ENCODE peak calls at places on chromosomes 1 and 21, in six cellular contexts. H is heart right ventricle, P is HEK293T, F is HFFc6, O is amygdala, G is Right ventricle myocardium inferior. A is an unnamed sample.

GRCh38 chr1:225480825-225481434 is 53.1 kb upstream of the LBR start:
- DNase-seq in H (no peak), P (peak; percentile 84), F (peak; percentile 13), O (no peak), G (no peak), A (no peak)

GRCh38 chr1:84165566-84165965 is 21.5 kb downstream of the PRKACB start:
- DNase-seq in H (no peak), P (no peak), F (no peak), O (no peak), G (no peak), A (no peak)

GRCh38 chr1:98949166-98949565 is 55.5 kb downstream of the PLPPR5 start:
- DNase-seq in H (no peak), P (no peak), F (no peak), O (no peak), G (no peak), A (no peak)

GRCh38 chr1:228846952-228847351 is 111.7 kb downstream of the RHOU start:
- DNase-seq in H (no peak), P (no peak), F (no peak), O (no peak), G (no peak), A (no peak)

GRCh38 chr1:119080586-119080985 is 59.9 kb downstream of the WARS2 start:
- DNase-seq in H (no peak), P (no peak), F (peak; percentile 76), O (no peak), G (no peak), A (no peak)

GRCh38 chr1:2019162-2019542 is at the start of gene GABRD:
- DNase-seq in H (no peak), P (peak; percentile 84), F (no peak), O (no peak), G (no peak), A (no peak)

GRCh38 chr21:35738342-35738961 is 321.9 kb downstream of the SETD4 start:
- DNase-seq in H (peak; percentile 5), P (no peak), F (peak; percentile 25), O (no peak), G (no peak), A (no peak)

GRCh38 chr1:218341325-218341724 is 3.8 kb upstream of the TGFB2 start:
- DNase-seq in H (no peak), P (no peak), F (no peak), O (no peak), G (no peak), A (no peak)

GRCh38 chr1:58214674-58215073 is 331.9 kb downstream of the OMA1 start:
- DNase-seq in H (no peak), P (no peak), F (no peak), O (no peak), G (no peak), A (no peak)

GRCh38 chr1:177620636-177621190 is 349.1 kb downstream of the SEC16B start:
- DNase-seq in H (no peak), P (no peak), F (no peak), O (no peak), G (no peak), A (no peak)

GRCh38 chr1:167152192-167152876 is 58.5 kb downstream of the STYXL2 start:
- DNase-seq in H (no peak), P (no peak), F (no peak), O (no peak), G (no peak), A (no peak)

GRCh38 chr21:44331650-44332306 is 7.4 kb downstream of the CFAP410 start:
- DNase-seq in H (no peak), P (no peak), F (peak; percentile 21), O (no peak), G (no peak), A (no peak)

GRCh38 chr1:41955461-41956159 is 36.9 kb upstream of the HIVEP3 start:
- DNase-seq in H (no peak), P (peak; percentile 26), F (peak; percentile 99), O (no peak), G (no peak), A (no peak)

GRCh38 chr1:176601358-176601757 is 138.4 kb downstream of the PAPPA2 start:
- DNase-seq in H (no peak), P (no peak), F (no peak), O (no peak), G (no peak), A (no peak)

GRCh38 chr1:220378571-220379302 is 106.5 kb upstream of the RAB3GAP2 start:
- DNase-seq in H (no peak), P (no peak), F (no peak), O (no peak), G (no peak), A (no peak)

GRCh38 chr1:28249013-28249870 is 10.1 kb upstream of the SESN2 start:
- DNase-seq in H (peak; percentile 60), P (peak; percentile 40), F (peak; percentile 53), O (no peak), G (peak; percentile 84), A (no peak)

GRCh38 chr1:70358921-70359564 is 4.5 kb upstream of the ANKRD13C start:
- DNase-seq in H (no peak), P (no peak), F (peak; percentile 56), O (no peak), G (no peak), A (no peak)

GRCh38 chr1:167665469-167665868 is 35.4 kb downstream of the RCSD1 start:
- DNase-seq in H (no peak), P (no peak), F (no peak), O (no peak), G (no peak), A (no peak)

GRCh38 chr1:168092566-168093355 is 44.0 kb downstream of the GPR161 start:
- DNase-seq in H (no peak), P (peak; percentile 33), F (peak; percentile 11), O (no peak), G (no peak), A (no peak)

GRCh38 chr1:201882665-201883132 is 6.0 kb upstream of the SHISA4 start:
- DNase-seq in H (no peak), P (no peak), F (peak; percentile 85), O (no peak), G (no peak), A (no peak)

GRCh38 chr1:212540031-212540430 is 68.5 kb upstream of the ATF3 start:
- DNase-seq in H (no peak), P (no peak), F (no peak), O (no peak), G (no peak), A (no peak)

GRCh38 chr21:46100426-46100825 is 2.5 kb downstream of the COL6A2 start:
- DNase-seq in H (peak; percentile 2), P (no peak), F (peak; percentile 55), O (no peak), G (no peak), A (no peak)

GRCh38 chr1:201904579-201904978 is 15.9 kb downstream of the SHISA4 start:
- DNase-seq in H (peak; percentile 55), P (no peak), F (peak; percentile 67), O (no peak), G (no peak), A (no peak)

GRCh38 chr21:33682992-33683627 is 40.8 kb downstream of the ITSN1 start:
- DNase-seq in H (no peak), P (no peak), F (peak; percentile 81), O (no peak), G (no peak), A (no peak)

GRCh38 chr1:4139646-4140045 is 239.6 kb upstream of the C1orf174 start:
- DNase-seq in H (no peak), P (no peak), F (no peak), O (no peak), G (no peak), A (no peak)

GRCh38 chr1:162141273-162142023 is 72.0 kb downstream of the NOS1AP start:
- DNase-seq in H (no peak), P (no peak), F (peak; percentile 76), O (no peak), G (no peak), A (no peak)

GRCh38 chr1:91736146-91736998 is 149.6 kb downstream of the TGFBR3 start:
- DNase-seq in H (no peak), P (no peak), F (peak; percentile 76), O (no peak), G (no peak), A (no peak)

GRCh38 chr1:14954210-14954609 is 199.3 kb upstream of the TMEM51 start:
- DNase-seq in H (no peak), P (no peak), F (peak; percentile 92), O (no peak), G (no peak), A (no peak)

GRCh38 chr1:194103516-194104246 is 917.3 kb upstream of the B3GALT2 start:
- DNase-seq in H (no peak), P (no peak), F (no peak), O (no peak), G (no peak), A (no peak)

GRCh38 chr1:11478571-11479374 is at the start of gene DISP3:
- DNase-seq in H (peak; percentile 52), P (peak; percentile 95), F (peak; percentile 10), O (peak; percentile 62), G (no peak), A (peak; percentile 87)

GRCh38 chr21:44534688-44535087 is 5.3 kb downstream of the KRTAP10-1 start:
- DNase-seq in H (no peak), P (no peak), F (no peak), O (no peak), G (no peak), A (no peak)

GRCh38 chr1:3646596-3646995 is 3.3 kb downstream of the WRAP73 start:
- DNase-seq in H (no peak), P (no peak), F (no peak), O (no peak), G (no peak), A (no peak)

GRCh38 chr1:30609336-30610280 is 113.8 kb downstream of the MATN1 start:
- DNase-seq in H (no peak), P (no peak), F (no peak), O (no peak), G (no peak), A (no peak)

GRCh38 chr1:228148196-228148861 is 1.4 kb upstream of the GJC2 start:
- DNase-seq in H (no peak), P (no peak), F (no peak), O (no peak), G (no peak), A (no peak)

A was measured in caudate nucleus.